ENCODE peak calls at places on chromosomes 1 and 21, in six cellular contexts. X is right atrium auricular region; G is CD8-positive, alpha-beta memory T cell; C is Peyer's patch; Z is mammary epithelial cell; V is tibial artery. R is an unnamed sample.

GRCh38 chr1:200027264-200027823 is at the start of gene NR5A2:
- DNase-seq in Z (no peak), C (no peak), G (no peak), V (no peak), X (no peak), R (no peak)

GRCh38 chr1:60234761-60235160 is 161.2 kb upstream of the C1orf87 start:
- DNase-seq in Z (no peak), X (no peak), V (no peak), G (no peak), C (no peak), R (no peak)

GRCh38 chr1:65360654-65361053 is 51.3 kb downstream of the DNAJC6 start:
- DNase-seq in G (no peak), V (no peak), X (no peak), C (no peak), Z (no peak), R (no peak)

GRCh38 chr1:172515927-172516326 is 17.0 kb upstream of the SUCO start:
- DNase-seq in Z (no peak), V (no peak), C (no peak), X (no peak), G (no peak), R (no peak)

GRCh38 chr1:246117066-246117791 is 389.9 kb downstream of the SMYD3 start:
- DNase-seq in X (no peak), G (no peak), C (peak; percentile 49), Z (no peak), V (no peak), R (no peak)

GRCh38 chr1:200668514-200669313 is 993 bp downstream of the DDX59 start:
- DNase-seq in C (no peak), V (no peak), G (no peak), X (no peak), Z (no peak), R (no peak)

GRCh38 chr21:42107177-42107880 is 36.2 kb downstream of the UMODL1 start:
- DNase-seq in X (no peak), C (no peak), G (no peak), V (no peak), Z (no peak), R (no peak)

GRCh38 chr21:45454924-45455315 is 50.0 kb downstream of the COL18A1 start:
- DNase-seq in Z (no peak), C (no peak), V (peak; percentile 69), G (no peak), X (no peak), R (no peak)

GRCh38 chr1:78728359-78728758 is 78.7 kb downstream of the IFI44 start:
- DNase-seq in V (no peak), C (no peak), X (no peak), Z (no peak), G (no peak), R (no peak)

GRCh38 chr1:152130186-152130585 is 14.9 kb upstream of the TCHH start:
- DNase-seq in X (no peak), C (no peak), G (no peak), Z (no peak), V (no peak), R (no peak)

DNA sequence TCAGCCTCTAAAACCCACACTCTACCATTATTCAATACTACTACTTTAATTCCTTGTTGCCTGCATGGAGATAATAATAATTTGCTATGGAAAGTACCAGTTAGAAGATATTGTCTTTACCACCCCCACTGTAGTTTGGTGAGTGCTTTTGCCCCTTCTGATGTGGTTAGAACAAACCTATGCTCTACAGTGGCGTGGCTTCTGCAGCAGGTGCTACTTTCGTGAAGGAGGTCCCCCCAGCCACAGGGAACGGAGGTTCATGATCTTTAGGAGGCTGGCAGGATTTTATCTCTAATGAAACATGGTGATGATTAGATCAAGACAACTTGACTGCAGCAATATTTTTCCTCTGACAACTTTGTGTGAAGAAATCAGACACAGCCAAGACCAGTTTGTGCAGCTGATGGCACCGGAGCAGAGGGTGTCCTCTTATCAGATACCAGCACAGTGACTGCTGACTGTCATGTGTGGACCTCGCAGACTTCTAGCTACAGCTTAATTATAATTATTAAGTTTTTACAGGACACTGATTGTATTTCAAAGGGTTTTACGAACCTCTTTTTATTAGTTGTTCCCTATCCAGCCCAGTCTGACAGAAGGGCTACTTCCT is 10.7 kb upstream of the TCHH start:
- DNase-seq in Z (no peak), C (no peak), V (no peak), G (no peak), X (no peak), R (no peak)
- H3K27ac ChIP-seq in Z (no peak overlapping the region), C (no peak overlapping the region), V (no peak overlapping the region), G (no peak overlapping the region), X (no peak overlapping the region), R (no peak overlapping the region)

DNA sequence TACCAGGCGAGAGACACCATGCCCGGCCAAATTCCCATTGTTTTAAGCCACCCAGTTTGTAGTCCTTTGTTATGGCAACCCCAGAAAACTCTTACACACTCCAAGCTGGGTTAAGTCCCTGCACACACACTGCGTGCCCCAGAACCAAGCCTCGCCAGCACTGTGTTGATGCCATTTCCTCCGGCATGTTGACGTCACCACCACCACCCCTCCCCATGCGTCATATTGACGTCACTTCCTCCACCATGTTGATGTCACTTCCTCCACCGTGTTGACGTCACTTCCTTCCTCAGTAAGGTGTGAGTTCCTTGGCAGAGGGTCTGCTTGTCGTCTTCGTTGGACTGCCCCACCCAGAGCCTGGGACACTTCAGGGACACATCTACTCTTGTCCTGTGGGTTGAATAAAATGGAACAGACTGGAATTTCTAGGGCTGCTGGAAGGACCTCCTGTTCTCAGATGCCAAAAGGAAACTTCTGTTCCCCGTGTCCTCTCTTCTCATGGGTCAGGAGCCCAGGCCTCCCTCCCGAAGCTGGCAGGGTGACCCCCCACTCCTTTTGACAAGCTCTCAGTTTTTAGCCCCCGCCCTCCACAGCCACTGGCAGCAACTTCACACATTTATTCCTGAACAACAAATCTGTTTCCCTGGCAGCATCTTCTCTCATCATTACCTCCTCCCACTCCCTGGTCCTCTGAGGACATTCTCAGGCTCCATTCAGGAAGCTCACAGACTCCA is 643.3 kb downstream of the NPHP4 start:
- DNase-seq in C (no peak), X (no peak), V (no peak), G (no peak), Z (no peak), R (no peak)
- H3K27ac ChIP-seq in C (no peak overlapping the region), X (no peak overlapping the region), V (no peak overlapping the region), G (no peak overlapping the region), Z (no peak overlapping the region), R (no peak overlapping the region)

GRCh38 chr1:217029311-217030157 is 306.3 kb upstream of the ESRRG start:
- DNase-seq in C (peak; percentile 62), Z (peak; percentile 95), G (no peak), V (no peak), X (no peak), R (peak; percentile 94)
- H3K27ac ChIP-seq in C (no peak overlapping the region), Z (peak overlapping the region; percentile 72), G (no peak overlapping the region), V (peak overlapping the region; percentile 36), X (peak overlapping the region; percentile 27), R (peak overlapping the region; percentile 16)

DNA sequence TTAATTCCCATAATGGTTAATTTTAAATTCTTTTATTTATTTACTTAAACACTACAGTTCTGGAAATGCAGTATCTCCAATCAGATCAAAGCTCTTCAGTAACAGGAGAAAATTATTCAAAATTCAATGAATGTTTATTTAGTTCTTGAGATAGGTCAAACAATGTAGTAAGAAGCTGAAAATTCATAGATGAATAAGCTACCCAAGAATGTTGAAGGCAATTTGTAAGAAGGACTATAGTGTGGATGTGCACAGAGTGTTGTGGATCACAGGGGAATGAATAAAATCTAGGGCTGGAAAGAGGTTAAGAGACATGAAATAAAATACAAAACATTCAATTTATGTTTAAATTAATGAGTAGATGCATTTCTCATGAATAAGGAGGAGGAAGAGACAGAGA is 72.0 kb downstream of the OLFM3 start:
- DNase-seq in X (no peak), C (no peak), G (no peak), V (no peak), Z (no peak), R (no peak)
- H3K27ac ChIP-seq in X (no peak overlapping the region), C (no peak overlapping the region), G (no peak overlapping the region), V (no peak overlapping the region), Z (no peak overlapping the region), R (no peak overlapping the region)